ENCODE peak calls at places on chromosomes 13 and 19, in six cellular contexts. C is progenitor cell of endocrine pancreas, Y is RWPE1, O is lower lobe of right lung, B is OCI-LY7, R is Peyer's patch. U is an unnamed sample.

GRCh38 chr19:10921199-10921879 is 7.1 kb downstream of the YIPF2 start:
- DNase-seq in C (no peak), Y (no peak), O (no peak), B (no peak), R (no peak), U (no peak)

GRCh38 chr13:26697069-26697955 is 63.3 kb downstream of the GPR12 start:
- DNase-seq in C (no peak), Y (no peak), O (no peak), B (no peak), R (no peak), U (no peak)

GRCh38 chr13:43303040-43303729 is 279.8 kb downstream of the DNAJC15 start:
- DNase-seq in C (peak; percentile 37), Y (peak; percentile 6), O (no peak), B (peak; percentile 19), R (no peak), U (peak; percentile 31)

GRCh38 chr13:61045197-61045596 is 370.5 kb downstream of the PCDH20 start:
- DNase-seq in C (no peak), Y (no peak), O (no peak), B (no peak), R (no peak), U (no peak)

GRCh38 chr13:30863231-30863630 is 42.8 kb upstream of the MEDAG start:
- DNase-seq in C (no peak), Y (no peak), O (no peak), B (no peak), R (no peak), U (no peak)

GRCh38 chr13:49354719-49355118 is 89.1 kb downstream of the CAB39L start:
- DNase-seq in C (no peak), Y (no peak), O (no peak), B (no peak), R (no peak), U (no peak)

GRCh38 chr13:44876782-44877324 is 112.4 kb downstream of the NUFIP1 start:
- DNase-seq in C (no peak), Y (no peak), O (no peak), B (no peak), R (no peak), U (no peak)

GRCh38 chr19:29878973-29879654 is 62.9 kb upstream of the URI1 start:
- DNase-seq in C (no peak), Y (peak; percentile 45), O (no peak), B (peak; percentile 16), R (no peak), U (no peak)

GRCh38 chr13:41751277-41751676 is 209.6 kb downstream of the VWA8 start:
- DNase-seq in C (no peak), Y (no peak), O (no peak), B (no peak), R (no peak), U (no peak)

GRCh38 chr13:29059837-29060236 is 239.7 kb downstream of the MTUS2 start:
- DNase-seq in C (no peak), Y (no peak), O (no peak), B (no peak), R (no peak), U (no peak)

GRCh38 chr19:42250249-42250665 is 4.7 kb downstream of the ERF start:
- DNase-seq in C (no peak), Y (no peak), O (no peak), B (no peak), R (no peak), U (no peak)

GRCh38 chr19:39078436-39079200 is 5.5 kb upstream of the ACP7 start:
- DNase-seq in C (no peak), Y (peak; percentile 81), O (no peak), B (no peak), R (no peak), U (no peak)

GRCh38 chr13:41017744-41018582 is 1.2 kb downstream of the ELF1 start:
- DNase-seq in C (no peak), Y (no peak), O (no peak), B (peak; percentile 66), R (no peak), U (no peak)

GRCh38 chr19:56112313-56112709 is 8.8 kb downstream of the ZNF787 start:
- DNase-seq in C (no peak), Y (no peak), O (peak; percentile 45), B (peak; percentile 22), R (peak; percentile 50), U (no peak)

GRCh38 chr13:49341941-49342340 is 94.2 kb downstream of the CDADC1 start:
- DNase-seq in C (no peak), Y (no peak), O (no peak), B (no peak), R (no peak), U (no peak)

GRCh38 chr13:35894636-35895035 is 236.5 kb downstream of the DCLK1 start:
- DNase-seq in C (no peak), Y (no peak), O (no peak), B (no peak), R (no peak), U (no peak)

GRCh38 chr19:35389192-35389861 is 18.5 kb downstream of the GPR42 start:
- DNase-seq in C (no peak), Y (no peak), O (no peak), B (no peak), R (no peak), U (no peak)

GRCh38 chr19:58543826-58544590 is at the start of gene TRIM28:
- DNase-seq in C (peak; percentile 99), Y (peak; percentile 100), O (peak; percentile 98), B (peak; percentile 98), R (peak; percentile 99), U (peak; percentile 100)

GRCh38 chr19:48935864-48936263 is 2.4 kb downstream of the DHDH start:
- DNase-seq in C (no peak), Y (no peak), O (no peak), B (no peak), R (no peak), U (no peak)

GRCh38 chr19:6186435-6186834 is 51.0 kb downstream of the ACSBG2 start:
- DNase-seq in C (no peak), Y (no peak), O (no peak), B (no peak), R (no peak), U (no peak)

GRCh38 chr19:33740811-33741396 is 55.8 kb upstream of the KCTD15 start:
- DNase-seq in C (peak; percentile 73), Y (peak; percentile 51), O (no peak), B (peak; percentile 45), R (no peak), U (no peak)

GRCh38 chr19:3356805-3357204 is 9.6 kb upstream of the NFIC start:
- DNase-seq in C (no peak), Y (no peak), O (no peak), B (no peak), R (no peak), U (no peak)
- TF ChIP-seq CTCF in C (no peak), Y (no peak), O (no peak), B (no peak), R (no peak), U (no peak)

DNA sequence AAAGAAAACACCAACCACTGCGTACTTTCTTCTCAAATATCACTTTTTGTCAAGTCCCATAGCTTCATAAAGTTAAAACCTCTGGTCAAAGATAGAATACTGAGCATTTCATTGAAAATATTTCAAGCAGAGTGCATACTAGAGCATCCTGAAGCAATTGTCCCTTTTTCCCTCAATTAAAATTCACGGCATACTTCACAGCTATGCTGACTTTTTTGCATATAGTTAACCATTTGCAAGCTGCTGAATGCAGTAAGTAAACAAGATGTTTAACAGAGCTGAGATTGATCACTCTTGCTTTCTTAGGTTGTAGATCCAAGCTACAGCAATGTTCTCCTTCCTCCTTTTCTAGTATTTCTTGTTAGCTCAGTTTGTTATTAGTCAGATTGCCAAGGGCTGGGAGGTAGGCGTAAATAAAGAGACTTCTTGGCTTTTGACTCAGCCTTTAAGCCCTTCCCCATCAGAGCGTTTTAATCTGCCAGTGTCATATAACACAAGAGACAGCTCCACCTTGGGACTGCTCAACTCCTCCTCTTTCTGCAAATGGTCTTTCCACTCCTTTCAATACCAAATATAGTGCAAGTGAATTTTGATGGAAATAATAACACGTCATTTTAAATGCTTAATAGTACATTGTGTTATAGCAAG is at the start of gene SLITRK6:
- DNase-seq in C (no peak), Y (peak; percentile 66), O (no peak), B (no peak), R (no peak), U (no peak)
- TF ChIP-seq CTCF in C (no peak), Y (peak; percentile 34), O (no peak), B (no peak), R (no peak), U (no peak)

DNA sequence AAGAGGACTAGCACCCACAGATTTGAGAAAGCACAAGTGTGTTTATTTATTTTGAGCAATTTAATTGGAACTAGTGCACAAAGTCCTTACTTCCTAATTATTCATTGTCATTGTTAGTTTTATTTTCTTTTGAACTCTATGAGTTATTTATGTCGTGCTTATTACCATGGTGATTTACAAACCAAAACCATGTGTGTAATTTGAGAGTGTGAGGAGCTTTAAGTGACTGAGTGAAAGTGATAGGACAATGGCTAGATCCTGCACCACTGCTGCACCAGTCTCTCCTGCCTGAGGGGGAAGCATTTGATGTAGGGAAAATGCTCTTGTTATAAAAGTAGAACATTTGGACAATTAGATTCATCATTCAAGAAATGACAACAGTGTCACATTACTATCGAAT is 172.3 kb upstream of the KLF12 start:
- DNase-seq in C (no peak), Y (no peak), O (no peak), B (no peak), R (no peak), U (no peak)
- TF ChIP-seq CTCF in C (no peak), Y (no peak), O (no peak), B (no peak), R (no peak), U (no peak)

GRCh38 chr13:76886292-76887061 is at the start of gene KCTD12:
- DNase-seq in C (peak; percentile 63), Y (peak; percentile 31), O (peak; percentile 94), B (peak; percentile 64), R (peak; percentile 80), U (peak; percentile 81)
- TF ChIP-seq CTCF in C (peak; percentile 58), Y (peak; percentile 34), O (no peak), B (peak; percentile 24), R (peak; percentile 11), U (peak; percentile 58)

DNA sequence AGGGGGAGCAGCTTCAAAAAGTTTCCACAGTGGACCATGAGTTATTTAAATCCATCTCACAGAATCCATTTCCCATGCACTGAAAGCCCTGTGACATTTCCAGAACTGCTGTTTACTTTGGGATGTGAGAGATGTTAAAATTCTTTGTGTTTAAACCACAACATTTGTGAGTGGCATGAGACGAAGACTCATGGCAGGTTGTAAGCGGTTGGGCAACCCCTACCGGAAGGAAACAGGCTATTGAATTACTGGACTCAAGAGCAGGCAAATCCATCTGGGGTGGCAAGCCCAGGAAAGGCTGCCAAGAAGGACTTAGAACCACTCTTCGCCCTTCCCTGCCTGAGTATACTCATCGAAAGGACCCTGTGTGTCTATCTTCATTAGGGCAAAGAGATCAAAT is 22.3 kb upstream of the CLDN10 start:
- DNase-seq in C (no peak), Y (peak; percentile 73), O (peak; percentile 54), B (no peak), R (no peak), U (no peak)
- TF ChIP-seq CTCF in C (no peak), Y (peak; percentile 8), O (no peak), B (no peak), R (no peak), U (no peak)

GRCh38 chr13:112561478-112561877 is 26.5 kb downstream of the TUBGCP3 start:
- DNase-seq in C (no peak), Y (no peak), O (no peak), B (no peak), R (no peak), U (no peak)
- TF ChIP-seq CTCF in C (no peak), Y (no peak), O (no peak), B (no peak), R (no peak), U (no peak)

U was measured in GM13976.